ENCODE peak calls at places on chromosome 15, in four cellular contexts. O is mesenchymal stem cell, P is IMR-90, I is neuronal stem cell. H is an unnamed sample.

GRCh38 chr15:73374599-73374998 is 5.8 kb upstream of the HCN4 start:
- DNase-seq in P (no peak), O (no peak), I (no peak), H (no peak)

GRCh38 chr15:88247914-88248313 is 8.6 kb downstream of the NTRK3 start:
- DNase-seq in P (no peak), O (no peak), I (no peak), H (no peak)

GRCh38 chr15:78638658-78639314 is 2.2 kb downstream of the CHRNB4 start:
- DNase-seq in I (peak), P (peak), O (peak), H (peak)

GRCh38 chr15:26631894-26632293 is 141.0 kb downstream of the GABRB3 start:
- DNase-seq in O (no peak), P (no peak), I (no peak), H (no peak)

GRCh38 chr15:69557340-69558137 is 104.9 kb downstream of the RPLP1 start:
- DNase-seq in O (peak), P (peak), I (no peak), H (no peak)

GRCh38 chr15:52651868-52652267 is 27.3 kb downstream of the ATOSA start:
- DNase-seq in P (peak), I (peak), O (peak), H (peak)

GRCh38 chr15:86620636-86621349 is 541.1 kb downstream of the AGBL1 start:
- DNase-seq in I (no peak), P (no peak), O (no peak), H (no peak)

GRCh38 chr15:45111390-45112142 is 2.4 kb downstream of the DUOX2 start:
- DNase-seq in O (no peak), P (no peak), I (no peak), H (no peak)

GRCh38 chr15:48367483-48367882 is 36.3 kb downstream of the DUT start:
- DNase-seq in O (no peak), I (no peak), P (no peak), H (no peak)

GRCh38 chr15:90396321-90396720 is 8.3 kb downstream of the IQGAP1 start:
- DNase-seq in P (no peak), O (no peak), I (no peak), H (no peak)

GRCh38 chr15:90394702-90395442 is 6.8 kb downstream of the IQGAP1 start:
- DNase-seq in I (no peak), O (no peak), P (no peak), H (no peak)

GRCh38 chr15:90393040-90393439 is 5.0 kb downstream of the IQGAP1 start:
- DNase-seq in P (no peak), O (no peak), I (no peak), H (no peak)

GRCh38 chr15:90389513-90389912 is 1.5 kb downstream of the IQGAP1 start:
- DNase-seq in O (no peak), I (no peak), P (no peak), H (no peak)

GRCh38 chr15:90394074-90394473 is 6.0 kb downstream of the IQGAP1 start:
- DNase-seq in I (no peak), O (no peak), P (no peak), H (no peak)
- H2AK5ac ChIP-seq in I (no peak), O (no peak), P (no peak), H (no peak)

GRCh38 chr15:61840090-61840489 is 220.2 kb downstream of the VPS13C start:
- DNase-seq in I (no peak), P (no peak), O (no peak), H (no peak)
- H2AFZ ChIP-seq in I (peak), P (no peak), O (no peak), H (no peak)

GRCh38 chr15:65184944-65185717 is at the start of gene CLPX:
- DNase-seq in I (peak), O (peak), P (peak), H (peak)
- H2BK120ac ChIP-seq in I (no peak), O (peak), P (peak), H (no peak)

GRCh38 chr15:58919232-58919631 is 14.2 kb downstream of the SLTM start:
- DNase-seq in P (no peak), O (no peak), I (no peak), H (no peak)
- H2AK5ac ChIP-seq in P (no peak), O (peak), I (no peak), H (no peak)

DNA sequence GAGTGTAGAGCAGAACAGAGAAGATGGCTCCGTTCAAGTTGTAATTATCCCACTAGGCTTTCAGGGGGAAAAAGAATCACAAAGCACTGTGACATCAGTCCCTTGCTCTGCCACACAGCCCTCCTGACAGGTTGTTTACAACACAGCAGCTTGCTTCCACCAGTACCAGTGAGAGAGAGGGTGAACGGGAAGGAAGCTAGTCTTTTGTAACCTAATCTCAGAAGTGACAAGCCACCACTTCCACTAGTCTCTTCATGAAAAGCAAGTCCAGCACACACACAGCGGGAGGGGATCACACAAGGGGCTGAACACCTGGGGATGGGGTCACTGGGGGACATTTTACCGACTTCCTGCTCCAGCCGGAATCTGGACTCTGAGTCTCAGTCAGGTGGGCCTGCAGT is 86.3 kb downstream of the FAM81A start:
- DNase-seq in I (no peak), O (no peak), P (no peak), H (no peak)
- H2AFZ ChIP-seq in I (peak), O (no peak), P (peak), H (no peak)

GRCh38 chr15:64441852-64442251 is 18.5 kb upstream of the ZNF609 start:
- DNase-seq in I (no peak), O (no peak), P (no peak), H (no peak)

GRCh38 chr15:64444836-64445235 is 15.5 kb upstream of the ZNF609 start:
- DNase-seq in I (no peak), O (no peak), P (no peak), H (no peak)

GRCh38 chr15:64443016-64443415 is 17.4 kb upstream of the ZNF609 start:
- DNase-seq in I (no peak), O (no peak), P (peak), H (no peak)

GRCh38 chr15:64447536-64448315 is 12.7 kb upstream of the ZNF609 start:
- DNase-seq in O (no peak), P (no peak), I (no peak), H (no peak)

GRCh38 chr15:64443747-64444621 is 16.4 kb upstream of the ZNF609 start:
- DNase-seq in O (peak), I (no peak), P (peak), H (no peak)
- H2BK120ac ChIP-seq in O (no peak), I (no peak), P (peak), H (no peak)

GRCh38 chr15:66644000-66644787 is 57.8 kb upstream of the SMAD6 start:
- DNase-seq in P (no peak), O (no peak), I (no peak), H (no peak)
- H2AK5ac ChIP-seq in P (peak), O (no peak), I (no peak), H (no peak)